ENCODE peak calls at places on chromosomes 7 and 10, in seven cellular contexts. One of them, this sample, is unnamed.

GRCh38 chr7:41134873-41135250 is 568.0 kb downstream of the INHBA start:
- DNase-seq in testis: no peak
- DNase-seq in PC-9: no peak
- DNase-seq in uterus: no peak
- DNase-seq in kidney: no peak
- DNase-seq in upper lobe of right lung: no peak
- DNase-seq in WERI-Rb-1: no peak
- DNase-seq in this sample: no peak

GRCh38 chr10:87794285-87794684 is 23.7 kb downstream of the ATAD1 start:
- DNase-seq in upper lobe of right lung: no peak
- DNase-seq in testis: no peak
- DNase-seq in WERI-Rb-1: no peak
- DNase-seq in kidney: no peak
- DNase-seq in PC-9: no peak
- DNase-seq in uterus: no peak
- DNase-seq in this sample: no peak

GRCh38 chr10:75295901-75296441 is 60.2 kb upstream of the COMTD1 start:
- DNase-seq in WERI-Rb-1: peak; percentile 33
- DNase-seq in kidney: no peak
- DNase-seq in testis: no peak
- DNase-seq in PC-9: no peak
- DNase-seq in upper lobe of right lung: no peak
- DNase-seq in uterus: peak; percentile 46
- DNase-seq in this sample: no peak

GRCh38 chr7:151964951-151965350 is 8.7 kb downstream of the GALNTL5 start:
- DNase-seq in testis: no peak
- DNase-seq in PC-9: no peak
- DNase-seq in uterus: no peak
- DNase-seq in upper lobe of right lung: no peak
- DNase-seq in WERI-Rb-1: no peak
- DNase-seq in kidney: no peak
- DNase-seq in this sample: no peak

GRCh38 chr10:43262043-43262901 is 4.6 kb downstream of the RASGEF1A start:
- DNase-seq in kidney: no peak
- DNase-seq in testis: no peak
- DNase-seq in WERI-Rb-1: no peak
- DNase-seq in upper lobe of right lung: no peak
- DNase-seq in uterus: no peak
- DNase-seq in PC-9: no peak
- DNase-seq in this sample: no peak

GRCh38 chr10:83539528-83540308 is 599.6 kb upstream of the GHITM start:
- DNase-seq in uterus: peak; percentile 13
- DNase-seq in PC-9: no peak
- DNase-seq in WERI-Rb-1: peak; percentile 35
- DNase-seq in upper lobe of right lung: no peak
- DNase-seq in kidney: no peak
- DNase-seq in testis: peak; percentile 70
- DNase-seq in this sample: no peak

GRCh38 chr7:102859084-102859798 is 53.6 kb upstream of the LRRC17 start:
- DNase-seq in testis: no peak
- DNase-seq in WERI-Rb-1: no peak
- DNase-seq in uterus: no peak
- DNase-seq in PC-9: no peak
- DNase-seq in kidney: no peak
- DNase-seq in upper lobe of right lung: no peak
- DNase-seq in this sample: no peak

GRCh38 chr7:155338632-155339320 is 41.1 kb downstream of the INSIG1 start:
- DNase-seq in PC-9: no peak
- DNase-seq in testis: peak; percentile 2
- DNase-seq in upper lobe of right lung: no peak
- DNase-seq in uterus: no peak
- DNase-seq in kidney: no peak
- DNase-seq in WERI-Rb-1: no peak
- DNase-seq in this sample: no peak

GRCh38 chr10:53233759-53234158 is 461.2 kb upstream of the MBL2 start:
- DNase-seq in kidney: no peak
- DNase-seq in uterus: no peak
- DNase-seq in testis: no peak
- DNase-seq in WERI-Rb-1: no peak
- DNase-seq in PC-9: no peak
- DNase-seq in upper lobe of right lung: no peak
- DNase-seq in this sample: no peak

GRCh38 chr7:117715784-117716445 is 157.3 kb downstream of the CTTNBP2 start:
- DNase-seq in upper lobe of right lung: no peak
- DNase-seq in kidney: no peak
- DNase-seq in testis: peak; percentile 60
- DNase-seq in PC-9: peak; percentile 56
- DNase-seq in WERI-Rb-1: peak; percentile 11
- DNase-seq in uterus: no peak
- DNase-seq in this sample: no peak

GRCh38 chr10:44897049-44897448 is 14.1 kb upstream of the TMEM72 start:
- DNase-seq in kidney: no peak
- DNase-seq in upper lobe of right lung: no peak
- DNase-seq in uterus: no peak
- DNase-seq in PC-9: no peak
- DNase-seq in testis: no peak
- DNase-seq in WERI-Rb-1: no peak
- DNase-seq in this sample: no peak

GRCh38 chr10:127195041-127195506 is 1.3 kb downstream of the INSYN2A start:
- DNase-seq in testis: no peak
- DNase-seq in kidney: no peak
- DNase-seq in PC-9: no peak
- DNase-seq in WERI-Rb-1: peak; percentile 11
- DNase-seq in uterus: no peak
- DNase-seq in upper lobe of right lung: no peak
- DNase-seq in this sample: no peak

GRCh38 chr10:29228586-29228985 is 60.3 kb upstream of the LYZL1 start:
- DNase-seq in testis: no peak
- DNase-seq in upper lobe of right lung: no peak
- DNase-seq in PC-9: no peak
- DNase-seq in WERI-Rb-1: no peak
- DNase-seq in kidney: no peak
- DNase-seq in uterus: no peak
- DNase-seq in this sample: no peak

GRCh38 chr10:9254353-9254752 is 1199.9 kb downstream of the GATA3 start:
- DNase-seq in upper lobe of right lung: no peak
- DNase-seq in testis: no peak
- DNase-seq in kidney: no peak
- DNase-seq in uterus: no peak
- DNase-seq in PC-9: no peak
- DNase-seq in WERI-Rb-1: no peak
- DNase-seq in this sample: no peak

DNA sequence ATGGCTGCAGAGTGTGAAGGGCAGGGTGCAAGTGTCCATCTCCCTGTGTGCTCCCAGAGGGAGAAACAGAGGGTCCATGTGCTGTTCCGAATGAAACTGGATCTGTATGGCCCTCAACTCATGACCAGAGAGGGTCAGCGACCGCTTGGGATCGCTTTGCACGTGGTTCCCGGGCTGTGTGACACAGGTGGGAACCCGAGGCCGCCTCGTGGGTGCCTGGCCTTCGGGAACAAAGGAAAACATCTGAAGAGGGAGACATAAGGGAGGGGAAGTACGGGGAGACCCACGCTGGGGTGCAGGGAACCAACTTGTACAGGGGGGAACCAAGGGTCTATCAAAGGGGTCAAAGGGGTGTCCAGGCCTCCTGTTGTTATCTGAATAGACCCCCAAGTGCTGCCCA is 57.5 kb downstream of the SH3PXD2A start:
- DNase-seq in upper lobe of right lung: no peak
- DNase-seq in testis: no peak
- DNase-seq in WERI-Rb-1: no peak
- DNase-seq in PC-9: no peak
- DNase-seq in uterus: no peak
- DNase-seq in kidney: no peak
- DNase-seq in this sample: no peak
- TF ChIP-seq CTCF in upper lobe of right lung: no peak
- TF ChIP-seq CTCF in testis: no peak
- TF ChIP-seq CTCF in WERI-Rb-1: no peak
- TF ChIP-seq CTCF in PC-9: no peak
- TF ChIP-seq CTCF in uterus: no peak
- TF ChIP-seq CTCF in kidney: no peak
- TF ChIP-seq CTCF in this sample: no peak

GRCh38 chr7:653829-654764 is 72.4 kb upstream of the DNAAF5 start:
- DNase-seq in kidney: no peak
- DNase-seq in upper lobe of right lung: no peak
- DNase-seq in WERI-Rb-1: no peak
- DNase-seq in uterus: no peak
- DNase-seq in testis: no peak
- DNase-seq in PC-9: no peak
- DNase-seq in this sample: no peak
- H3K9me3 ChIP-seq in kidney: no peaks in the 10 kb centered on the region
- H3K9me3 ChIP-seq in upper lobe of right lung: no peaks in the 10 kb centered on the region
- H3K9me3 ChIP-seq in WERI-Rb-1: no peaks in the 10 kb centered on the region
- H3K9me3 ChIP-seq in uterus: no peaks in the 10 kb centered on the region
- H3K9me3 ChIP-seq in testis: no peaks in the 10 kb centered on the region
- H3K9me3 ChIP-seq in PC-9: peaks cover 2% of the 10 kb centered on the region
- H3K9me3 ChIP-seq in this sample: no peaks in the 10 kb centered on the region

GRCh38 chr10:132925614-132926013 is 16.8 kb downstream of the CFAP46 start:
- DNase-seq in uterus: no peak
- DNase-seq in kidney: peak; percentile 41
- DNase-seq in testis: no peak
- DNase-seq in PC-9: no peak
- DNase-seq in upper lobe of right lung: peak; percentile 58
- DNase-seq in WERI-Rb-1: no peak
- DNase-seq in this sample: peak; percentile 30

GRCh38 chr10:132927824-132928223 is 14.5 kb downstream of the CFAP46 start:
- DNase-seq in upper lobe of right lung: no peak
- DNase-seq in uterus: no peak
- DNase-seq in testis: no peak
- DNase-seq in kidney: peak; percentile 62
- DNase-seq in PC-9: no peak
- DNase-seq in WERI-Rb-1: no peak
- DNase-seq in this sample: peak; percentile 35

GRCh38 chr10:132925071-132925561 is 17.3 kb downstream of the CFAP46 start:
- DNase-seq in uterus: no peak
- DNase-seq in upper lobe of right lung: no peak
- DNase-seq in WERI-Rb-1: no peak
- DNase-seq in testis: no peak
- DNase-seq in kidney: peak; percentile 51
- DNase-seq in PC-9: no peak
- DNase-seq in this sample: peak; percentile 42

GRCh38 chr10:132926777-132927650 is 15.4 kb downstream of the CFAP46 start:
- DNase-seq in upper lobe of right lung: peak; percentile 56
- DNase-seq in uterus: no peak
- DNase-seq in testis: no peak
- DNase-seq in kidney: peak; percentile 68
- DNase-seq in PC-9: no peak
- DNase-seq in WERI-Rb-1: no peak
- DNase-seq in this sample: peak; percentile 41

GRCh38 chr10:132926070-132926469 is 16.3 kb downstream of the CFAP46 start:
- DNase-seq in uterus: no peak
- DNase-seq in upper lobe of right lung: peak; percentile 53
- DNase-seq in PC-9: no peak
- DNase-seq in testis: no peak
- DNase-seq in kidney: peak; percentile 61
- DNase-seq in WERI-Rb-1: no peak
- DNase-seq in this sample: peak; percentile 41
- TF ChIP-seq CTCF in uterus: no peak
- TF ChIP-seq CTCF in upper lobe of right lung: no peak
- TF ChIP-seq CTCF in PC-9: no peak
- TF ChIP-seq CTCF in testis: no peak
- TF ChIP-seq CTCF in kidney: no peak
- TF ChIP-seq CTCF in WERI-Rb-1: no peak
- TF ChIP-seq CTCF in this sample: no peak

DNA sequence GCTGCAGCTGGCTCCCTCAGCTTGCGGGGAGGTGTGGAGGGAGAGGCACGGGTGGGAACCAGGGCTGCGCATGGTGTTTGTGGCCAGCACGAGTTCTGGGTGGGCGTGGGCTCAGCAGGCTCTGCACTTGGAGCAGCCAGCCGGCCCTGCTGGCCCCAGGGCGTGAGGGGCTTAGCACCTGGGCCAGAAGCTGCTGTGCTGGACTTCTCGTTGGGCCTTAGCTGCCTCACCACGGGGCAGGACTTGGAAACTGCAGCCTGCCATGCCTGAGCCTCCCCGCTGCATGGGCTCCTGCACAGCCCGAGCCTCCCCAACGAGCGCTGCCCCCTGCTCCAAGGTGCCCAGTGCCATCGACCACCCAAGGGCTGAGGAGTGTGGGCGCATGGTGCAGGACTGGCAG is 120.1 kb downstream of the ZNF248 start:
- DNase-seq in upper lobe of right lung: no peak
- DNase-seq in PC-9: no peak
- DNase-seq in uterus: no peak
- DNase-seq in testis: no peak
- DNase-seq in WERI-Rb-1: no peak
- DNase-seq in kidney: no peak
- DNase-seq in this sample: no peak
- H3K9me3 ChIP-seq in upper lobe of right lung: no peaks in the 10 kb centered on the region
- H3K9me3 ChIP-seq in PC-9: no peaks in the 10 kb centered on the region
- H3K9me3 ChIP-seq in uterus: no peaks in the 10 kb centered on the region
- H3K9me3 ChIP-seq in testis: no peaks in the 10 kb centered on the region
- H3K9me3 ChIP-seq in WERI-Rb-1: no peaks in the 10 kb centered on the region
- H3K9me3 ChIP-seq in kidney: no peaks in the 10 kb centered on the region
- H3K9me3 ChIP-seq in this sample: no peaks in the 10 kb centered on the region

GRCh38 chr7:4668510-4668847 is 13.6 kb upstream of the FOXK1 start:
- DNase-seq in kidney: peak; percentile 29
- DNase-seq in uterus: no peak
- DNase-seq in upper lobe of right lung: peak; percentile 17
- DNase-seq in testis: no peak
- DNase-seq in WERI-Rb-1: no peak
- DNase-seq in PC-9: no peak
- DNase-seq in this sample: no peak
- TF ChIP-seq CTCF in kidney: no peak
- TF ChIP-seq CTCF in uterus: no peak
- TF ChIP-seq CTCF in upper lobe of right lung: no peak
- TF ChIP-seq CTCF in testis: no peak
- TF ChIP-seq CTCF in WERI-Rb-1: no peak
- TF ChIP-seq CTCF in PC-9: no peak
- TF ChIP-seq CTCF in this sample: no peak

This sample was measured in lower lobe of right lung.